ENCODE peak calls at places on chromosome 11, in nine cellular contexts. One of them, this sample, is unnamed.

GRCh38 chr11:2541881-2542361 is 97.1 kb downstream of the KCNQ1 start:
- DNase-seq in adrenal gland: peak; percentile 21
- DNase-seq in tibial nerve: no peak
- DNase-seq in CD4-positive, CD25-positive, alpha-beta regulatory T cell: no peak
- DNase-seq in PC-3: no peak
- DNase-seq in esophagus squamous epithelium: no peak
- DNase-seq in heart left ventricle: peak; percentile 21
- DNase-seq in AG04450: no peak
- DNase-seq in Karpas-422: no peak
- DNase-seq in this sample: peak; percentile 28

GRCh38 chr11:45931739-45932138 is 9.3 kb downstream of the LARGE2 start:
- DNase-seq in adrenal gland: peak; percentile 49
- DNase-seq in tibial nerve: no peak
- DNase-seq in CD4-positive, CD25-positive, alpha-beta regulatory T cell: no peak
- DNase-seq in PC-3: no peak
- DNase-seq in esophagus squamous epithelium: no peak
- DNase-seq in heart left ventricle: no peak
- DNase-seq in AG04450: no peak
- DNase-seq in Karpas-422: no peak
- DNase-seq in this sample: no peak

GRCh38 chr11:13278620-13279486 is 1.3 kb downstream of the BMAL1 start:
- DNase-seq in adrenal gland: no peak
- DNase-seq in tibial nerve: no peak
- DNase-seq in CD4-positive, CD25-positive, alpha-beta regulatory T cell: peak; percentile 15
- DNase-seq in PC-3: no peak
- DNase-seq in esophagus squamous epithelium: no peak
- DNase-seq in heart left ventricle: no peak
- DNase-seq in AG04450: no peak
- DNase-seq in Karpas-422: no peak
- DNase-seq in this sample: no peak

GRCh38 chr11:90256404-90257157 is 33.7 kb upstream of the CHORDC1 start:
- DNase-seq in adrenal gland: no peak
- DNase-seq in tibial nerve: no peak
- DNase-seq in CD4-positive, CD25-positive, alpha-beta regulatory T cell: no peak
- DNase-seq in PC-3: no peak
- DNase-seq in esophagus squamous epithelium: no peak
- DNase-seq in heart left ventricle: no peak
- DNase-seq in AG04450: no peak
- DNase-seq in Karpas-422: no peak
- DNase-seq in this sample: no peak

GRCh38 chr11:69915151-69915500 is 95.9 kb upstream of the FGF3 start:
- DNase-seq in adrenal gland: no peak
- DNase-seq in tibial nerve: no peak
- DNase-seq in CD4-positive, CD25-positive, alpha-beta regulatory T cell: no peak
- DNase-seq in PC-3: peak; percentile 93
- DNase-seq in esophagus squamous epithelium: no peak
- DNase-seq in heart left ventricle: no peak
- DNase-seq in AG04450: no peak
- DNase-seq in Karpas-422: no peak
- DNase-seq in this sample: no peak

GRCh38 chr11:80720295-80720694 is 1279.5 kb upstream of the TENM4 start:
- DNase-seq in adrenal gland: no peak
- DNase-seq in tibial nerve: no peak
- DNase-seq in CD4-positive, CD25-positive, alpha-beta regulatory T cell: no peak
- DNase-seq in PC-3: no peak
- DNase-seq in esophagus squamous epithelium: no peak
- DNase-seq in heart left ventricle: no peak
- DNase-seq in AG04450: no peak
- DNase-seq in Karpas-422: no peak
- DNase-seq in this sample: no peak

GRCh38 chr11:62857541-62857982 is 18.2 kb upstream of the WDR74 start:
- DNase-seq in adrenal gland: no peak
- DNase-seq in tibial nerve: no peak
- DNase-seq in CD4-positive, CD25-positive, alpha-beta regulatory T cell: no peak
- DNase-seq in PC-3: peak; percentile 68
- DNase-seq in esophagus squamous epithelium: no peak
- DNase-seq in heart left ventricle: no peak
- DNase-seq in AG04450: no peak
- DNase-seq in Karpas-422: peak; percentile 49
- DNase-seq in this sample: no peak

GRCh38 chr11:106152824-106153223 is 75.4 kb downstream of the AASDHPPT start:
- DNase-seq in adrenal gland: no peak
- DNase-seq in tibial nerve: no peak
- DNase-seq in CD4-positive, CD25-positive, alpha-beta regulatory T cell: no peak
- DNase-seq in PC-3: peak; percentile 35
- DNase-seq in esophagus squamous epithelium: no peak
- DNase-seq in heart left ventricle: no peak
- DNase-seq in AG04450: no peak
- DNase-seq in Karpas-422: no peak
- DNase-seq in this sample: no peak

GRCh38 chr11:65558002-65558784 is at the start of gene LTBP3:
- DNase-seq in adrenal gland: peak; percentile 83
- DNase-seq in tibial nerve: peak; percentile 70
- DNase-seq in CD4-positive, CD25-positive, alpha-beta regulatory T cell: peak; percentile 49
- DNase-seq in PC-3: peak; percentile 72
- DNase-seq in esophagus squamous epithelium: no peak
- DNase-seq in heart left ventricle: peak; percentile 90
- DNase-seq in AG04450: no peak
- DNase-seq in Karpas-422: peak; percentile 56
- DNase-seq in this sample: peak; percentile 93

DNA sequence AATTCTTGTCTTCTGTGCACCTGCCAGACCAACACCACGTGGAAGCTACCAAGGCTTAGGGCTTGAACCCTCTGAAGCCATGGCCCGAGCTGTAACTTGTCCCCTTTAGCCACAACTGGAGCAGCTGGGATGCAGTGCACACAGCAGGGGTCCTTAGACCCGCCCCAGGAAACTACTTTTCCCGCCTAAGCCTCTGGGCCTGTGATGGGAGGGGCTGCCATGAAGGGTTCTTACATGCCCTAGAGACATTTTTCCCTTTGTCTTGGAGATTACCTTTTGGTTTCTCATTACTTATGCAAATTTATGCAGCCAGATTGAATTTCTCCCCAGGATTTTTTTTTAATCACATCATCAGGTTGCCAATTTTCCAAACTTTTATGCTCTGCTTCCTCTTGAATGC is 9.7 kb downstream of the PATE3 start:
- DNase-seq in adrenal gland: no peak
- DNase-seq in tibial nerve: no peak
- DNase-seq in CD4-positive, CD25-positive, alpha-beta regulatory T cell: no peak
- DNase-seq in PC-3: no peak
- DNase-seq in esophagus squamous epithelium: no peak
- DNase-seq in heart left ventricle: no peak
- DNase-seq in AG04450: no peak
- DNase-seq in Karpas-422: no peak
- DNase-seq in this sample: no peak
- H3K9me3 ChIP-seq in adrenal gland: no peaks in the 10 kb centered on the region
- H3K9me3 ChIP-seq in tibial nerve: no peaks in the 10 kb centered on the region
- H3K9me3 ChIP-seq in CD4-positive, CD25-positive, alpha-beta regulatory T cell: peaks cover 24% of the 10 kb centered on the region
- H3K9me3 ChIP-seq in PC-3: peaks cover 8% of the 10 kb centered on the region
- H3K9me3 ChIP-seq in esophagus squamous epithelium: peaks cover 6% of the 10 kb centered on the region
- H3K9me3 ChIP-seq in heart left ventricle: peaks cover 35% of the 10 kb centered on the region
- H3K9me3 ChIP-seq in AG04450: no peaks in the 10 kb centered on the region
- H3K9me3 ChIP-seq in Karpas-422: no peaks in the 10 kb centered on the region
- H3K9me3 ChIP-seq in this sample: peaks cover 39% of the 10 kb centered on the region

DNA sequence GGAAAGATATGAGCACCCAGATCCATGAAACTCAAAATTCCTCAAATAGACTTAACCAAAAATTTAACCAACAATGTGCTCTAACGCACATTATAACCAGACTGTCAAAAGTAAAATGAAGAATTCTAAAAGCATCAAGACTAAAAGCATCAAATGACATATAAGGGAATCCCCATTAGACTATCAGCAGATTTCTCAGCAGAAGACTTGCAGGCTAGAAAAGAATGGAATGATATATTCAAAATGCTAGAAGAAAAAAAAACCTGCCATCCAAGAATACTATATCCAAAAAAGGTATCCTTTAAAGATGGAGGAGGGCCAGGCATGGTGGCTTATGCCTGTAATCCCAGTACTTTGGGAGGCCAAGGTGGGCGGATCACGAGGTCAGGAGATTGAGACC is 117.5 kb upstream of the UBASH3B start:
- DNase-seq in adrenal gland: no peak
- DNase-seq in tibial nerve: no peak
- DNase-seq in CD4-positive, CD25-positive, alpha-beta regulatory T cell: no peak
- DNase-seq in PC-3: no peak
- DNase-seq in esophagus squamous epithelium: no peak
- DNase-seq in heart left ventricle: no peak
- DNase-seq in AG04450: no peak
- DNase-seq in Karpas-422: no peak
- DNase-seq in this sample: no peak
- H3K9me3 ChIP-seq in adrenal gland: no peaks in the 10 kb centered on the region
- H3K9me3 ChIP-seq in tibial nerve: peaks cover 2% of the 10 kb centered on the region
- H3K9me3 ChIP-seq in CD4-positive, CD25-positive, alpha-beta regulatory T cell: peaks cover 18% of the 10 kb centered on the region
- H3K9me3 ChIP-seq in PC-3: peaks cover 31% of the 10 kb centered on the region
- H3K9me3 ChIP-seq in esophagus squamous epithelium: peaks cover 19% of the 10 kb centered on the region
- H3K9me3 ChIP-seq in heart left ventricle: peaks cover 38% of the 10 kb centered on the region
- H3K9me3 ChIP-seq in AG04450: peaks cover 8% of the 10 kb centered on the region
- H3K9me3 ChIP-seq in Karpas-422: no peaks in the 10 kb centered on the region
- H3K9me3 ChIP-seq in this sample: peaks cover 20% of the 10 kb centered on the region

DNA sequence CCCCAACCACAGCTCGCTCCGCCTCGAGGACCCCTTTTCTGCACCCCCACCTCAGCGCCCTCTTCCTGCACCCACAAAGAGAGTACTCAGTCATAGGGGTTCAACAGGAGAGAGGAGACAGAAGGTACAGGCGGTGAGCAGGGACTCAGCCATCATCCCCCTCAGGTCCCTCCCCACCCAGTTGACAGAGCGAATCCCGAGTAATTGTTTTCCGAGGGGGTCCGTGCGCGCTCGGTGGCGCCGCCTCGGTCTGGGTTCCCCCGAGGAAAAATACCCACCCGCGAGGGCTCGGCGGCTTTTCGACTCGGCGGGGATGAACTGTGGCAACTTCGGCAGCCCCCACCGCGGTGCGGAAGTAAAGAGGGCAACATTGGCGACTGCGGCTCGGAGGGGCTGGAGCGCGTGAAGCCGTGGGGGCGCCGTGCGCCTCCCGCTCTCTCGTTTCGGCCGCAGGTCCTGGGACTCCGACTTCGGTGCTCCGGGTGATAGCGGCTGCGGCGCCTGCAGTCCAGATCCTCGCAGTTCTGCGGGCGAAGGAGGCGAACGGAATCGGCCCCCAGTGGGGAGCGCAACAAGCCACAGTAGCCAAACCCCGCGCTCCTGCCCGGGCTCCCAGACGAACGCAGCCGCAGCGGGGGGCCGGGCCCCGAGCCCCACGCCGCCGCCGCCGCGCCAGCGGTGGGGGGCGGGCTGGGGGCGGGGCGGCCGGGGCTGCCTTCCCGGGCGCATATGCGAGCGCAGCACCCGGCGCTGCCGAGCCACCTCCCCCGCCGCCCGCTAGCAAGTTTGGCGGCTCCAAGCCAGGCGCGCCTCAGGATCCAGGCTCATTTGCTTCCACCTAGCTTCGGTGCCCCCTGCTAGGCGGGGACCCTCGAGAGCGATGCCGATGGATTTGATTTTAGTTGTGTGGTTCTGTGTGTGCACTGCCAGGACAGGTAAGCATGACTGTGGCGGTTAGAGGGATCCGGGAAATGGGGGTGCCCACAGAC is at the start of gene NELL1:
- DNase-seq in adrenal gland: no peak
- DNase-seq in tibial nerve: no peak
- DNase-seq in CD4-positive, CD25-positive, alpha-beta regulatory T cell: no peak
- DNase-seq in PC-3: no peak
- DNase-seq in esophagus squamous epithelium: no peak
- DNase-seq in heart left ventricle: no peak
- DNase-seq in AG04450: no peak
- DNase-seq in Karpas-422: no peak
- DNase-seq in this sample: no peak
- H3K9me3 ChIP-seq in adrenal gland: no peaks in the 10 kb centered on the region
- H3K9me3 ChIP-seq in tibial nerve: no peaks in the 10 kb centered on the region
- H3K9me3 ChIP-seq in CD4-positive, CD25-positive, alpha-beta regulatory T cell: no peaks in the 10 kb centered on the region
- H3K9me3 ChIP-seq in PC-3: no peaks in the 10 kb centered on the region
- H3K9me3 ChIP-seq in esophagus squamous epithelium: no peaks in the 10 kb centered on the region
- H3K9me3 ChIP-seq in heart left ventricle: no peaks in the 10 kb centered on the region
- H3K9me3 ChIP-seq in AG04450: no peaks in the 10 kb centered on the region
- H3K9me3 ChIP-seq in Karpas-422: no peaks in the 10 kb centered on the region
- H3K9me3 ChIP-seq in this sample: no peaks in the 10 kb centered on the region

DNA sequence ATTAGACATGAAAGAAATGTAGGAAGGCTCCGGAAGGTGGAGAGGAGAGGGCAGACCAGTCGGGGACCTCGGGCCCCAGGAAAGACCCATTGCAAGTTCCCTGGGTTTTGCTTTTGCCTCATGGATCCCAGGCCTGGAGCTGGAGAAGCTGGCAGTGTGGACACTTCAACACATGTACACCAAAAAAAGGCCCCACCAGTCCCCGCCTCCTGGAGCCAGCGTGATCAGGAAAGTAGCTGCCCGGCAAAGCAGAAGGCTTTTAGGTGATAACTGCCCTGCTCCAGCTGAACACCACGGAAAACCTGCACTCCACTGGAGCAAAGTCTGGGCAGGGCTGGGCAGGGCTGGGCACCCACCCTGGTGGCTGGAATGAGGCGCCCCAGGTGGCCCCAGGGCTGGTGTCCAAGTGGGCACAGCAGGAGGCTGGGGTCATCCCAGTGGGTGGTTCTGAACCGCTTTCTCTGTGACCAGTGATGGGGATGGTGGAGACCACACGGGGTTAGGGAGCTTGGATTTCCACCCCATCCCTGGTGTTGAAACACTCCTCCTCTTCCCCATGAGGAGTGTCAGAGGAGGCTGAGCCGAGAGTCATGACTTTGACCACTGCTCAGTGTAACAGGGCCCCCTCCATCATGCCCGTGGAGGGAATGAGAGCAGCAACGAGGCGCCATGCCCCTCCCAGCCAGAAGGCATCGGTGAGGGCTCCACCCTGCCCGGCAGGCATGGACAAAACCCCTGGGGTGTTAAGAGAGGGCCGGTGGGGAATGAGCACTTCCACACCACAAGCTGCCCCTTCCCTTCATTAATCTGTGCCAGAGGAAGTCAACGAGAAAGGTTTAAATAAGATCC is 16.9 kb upstream of the MUC5AC start:
- DNase-seq in adrenal gland: no peak
- DNase-seq in tibial nerve: no peak
- DNase-seq in CD4-positive, CD25-positive, alpha-beta regulatory T cell: no peak
- DNase-seq in PC-3: no peak
- DNase-seq in esophagus squamous epithelium: no peak
- DNase-seq in heart left ventricle: no peak
- DNase-seq in AG04450: no peak
- DNase-seq in Karpas-422: no peak
- DNase-seq in this sample: no peak
- H3K9me3 ChIP-seq in adrenal gland: no peaks in the 10 kb centered on the region
- H3K9me3 ChIP-seq in tibial nerve: no peaks in the 10 kb centered on the region
- H3K9me3 ChIP-seq in CD4-positive, CD25-positive, alpha-beta regulatory T cell: peaks cover 7% of the 10 kb centered on the region
- H3K9me3 ChIP-seq in PC-3: no peaks in the 10 kb centered on the region
- H3K9me3 ChIP-seq in esophagus squamous epithelium: peaks cover 7% of the 10 kb centered on the region
- H3K9me3 ChIP-seq in heart left ventricle: peaks cover 21% of the 10 kb centered on the region
- H3K9me3 ChIP-seq in AG04450: peaks cover 12% of the 10 kb centered on the region
- H3K9me3 ChIP-seq in Karpas-422: no peaks in the 10 kb centered on the region
- H3K9me3 ChIP-seq in this sample: no peaks in the 10 kb centered on the region

DNA sequence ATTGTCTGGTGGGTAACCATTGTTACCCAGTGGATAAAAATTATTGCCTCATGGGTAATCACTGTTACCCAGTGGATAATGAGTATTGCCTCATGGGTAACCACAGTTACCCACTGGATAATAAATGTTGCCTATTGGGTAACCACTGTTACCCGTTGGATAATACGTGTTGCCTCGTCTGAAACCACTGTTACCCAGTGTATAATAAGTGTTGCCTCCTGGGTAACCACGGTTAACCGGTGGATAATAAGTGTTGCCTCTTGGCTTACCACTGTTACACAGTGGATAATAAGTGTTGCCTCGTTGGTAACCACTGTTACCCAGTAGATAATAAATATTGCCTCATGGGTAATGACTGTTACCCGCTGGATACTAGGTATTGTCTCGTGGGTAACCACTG is 20.9 kb upstream of the NXPE4 start:
- DNase-seq in adrenal gland: no peak
- DNase-seq in tibial nerve: no peak
- DNase-seq in CD4-positive, CD25-positive, alpha-beta regulatory T cell: no peak
- DNase-seq in PC-3: no peak
- DNase-seq in esophagus squamous epithelium: no peak
- DNase-seq in heart left ventricle: no peak
- DNase-seq in AG04450: no peak
- DNase-seq in Karpas-422: no peak
- DNase-seq in this sample: no peak
- H3K9me3 ChIP-seq in adrenal gland: no peaks in the 10 kb centered on the region
- H3K9me3 ChIP-seq in tibial nerve: no peaks in the 10 kb centered on the region
- H3K9me3 ChIP-seq in CD4-positive, CD25-positive, alpha-beta regulatory T cell: peaks cover 5% of the 10 kb centered on the region
- H3K9me3 ChIP-seq in PC-3: peaks cover 28% of the 10 kb centered on the region
- H3K9me3 ChIP-seq in esophagus squamous epithelium: peaks cover 5% of the 10 kb centered on the region
- H3K9me3 ChIP-seq in heart left ventricle: no peaks in the 10 kb centered on the region
- H3K9me3 ChIP-seq in AG04450: no peaks in the 10 kb centered on the region
- H3K9me3 ChIP-seq in Karpas-422: no peaks in the 10 kb centered on the region
- H3K9me3 ChIP-seq in this sample: no peaks in the 10 kb centered on the region

This sample was measured in ascending aorta.